ENCODE peak calls at places on chromosome 10, in four cellular contexts. D, T, K and W are unnamed samples.

GRCh38 chr10:78599122-78599853 is 469.5 kb upstream of the ZMIZ1 start:
- DNase-seq in T (no peak), D (no peak), K (no peak), W (no peak)

GRCh38 chr10:24114561-24114960 is 94.4 kb upstream of the KIAA1217 start:
- DNase-seq in K (no peak), D (no peak), T (no peak), W (no peak)

GRCh38 chr10:20350509-20350908 is 534.3 kb downstream of the PLXDC2 start:
- DNase-seq in K (no peak), D (no peak), T (no peak), W (no peak)

GRCh38 chr10:114397651-114398145 is 6.6 kb downstream of the AFAP1L2 start:
- DNase-seq in D (peak), K (no peak), T (no peak), W (no peak)

GRCh38 chr10:49160110-49160509 is 26.3 kb upstream of the FAM170B start:
- DNase-seq in T (no peak), K (no peak), D (no peak), W (no peak)

GRCh38 chr10:119153041-119153440 is 12.5 kb downstream of the SFXN4 start:
- DNase-seq in D (no peak), T (no peak), K (no peak), W (no peak)

GRCh38 chr10:120433176-120433575 is 23.9 kb upstream of the PLPP4 start:
- DNase-seq in K (no peak), D (no peak), T (no peak), W (no peak)

GRCh38 chr10:87760195-87760905 is 57.7 kb downstream of the ATAD1 start:
- DNase-seq in K (no peak), D (peak), T (no peak), W (no peak)

GRCh38 chr10:93461807-93462178 is 20.3 kb downstream of the MYOF start:
- DNase-seq in D (no peak), T (no peak), K (no peak), W (peak)

GRCh38 chr10:122276611-122277205 is 5.6 kb downstream of the BTBD16 start:
- DNase-seq in T (no peak), K (peak), D (peak), W (peak)

GRCh38 chr10:123007558-123008378 is 827 bp downstream of the IKZF5 start:
- DNase-seq in K (peak), T (peak), D (peak), W (peak)

GRCh38 chr10:116418394-116418793 is 9.3 kb upstream of the PNLIPRP3 start:
- DNase-seq in K (no peak), D (no peak), T (no peak), W (no peak)

GRCh38 chr10:132698211-132698751 is 87.7 kb downstream of the NKX6-2 start:
- DNase-seq in D (no peak), T (peak), K (no peak), W (no peak)

GRCh38 chr10:117938104-117938503 is 108.6 kb downstream of the RAB11FIP2 start:
- DNase-seq in T (no peak), K (no peak), D (no peak), W (no peak)

GRCh38 chr10:80472234-80473095 is 18.4 kb downstream of the TSPAN14 start:
- DNase-seq in T (no peak), D (peak), K (no peak), W (peak)

GRCh38 chr10:59227136-59227673 is 50.8 kb downstream of the PHYHIPL start:
- DNase-seq in T (no peak), K (no peak), D (no peak), W (no peak)

GRCh38 chr10:74177140-74177677 is 26.2 kb downstream of the ADK start:
- DNase-seq in T (peak), D (peak), K (peak), W (peak)

GRCh38 chr10:122208616-122209430 is 62.3 kb upstream of the BTBD16 start:
- DNase-seq in K (no peak), D (no peak), T (no peak), W (no peak)

GRCh38 chr10:52146766-52147165 is 167.3 kb upstream of the DKK1 start:
- DNase-seq in K (no peak), T (no peak), D (no peak), W (no peak)

GRCh38 chr10:6501931-6502330 is 78.1 kb downstream of the PRKCQ start:
- DNase-seq in D (no peak), T (no peak), K (no peak), W (peak)

GRCh38 chr10:123573236-123574147 is 92.7 kb upstream of the GPR26 start:
- DNase-seq in T (no peak), D (peak), K (peak), W (peak)

GRCh38 chr10:119871881-119872609 is 598 bp downstream of the MCMBP start:
- DNase-seq in T (peak), D (peak), K (no peak), W (peak)

GRCh38 chr10:132230557-132231210 is 43.9 kb downstream of the DPYSL4 start:
- DNase-seq in D (no peak), K (no peak), T (no peak), W (no peak)

GRCh38 chr10:53069013-53069412 is 296.4 kb upstream of the MBL2 start:
- DNase-seq in K (no peak), T (no peak), D (no peak), W (no peak)

GRCh38 chr10:93288679-93289634 is 193.2 kb downstream of the MYOF start:
- DNase-seq in K (peak), D (peak), T (no peak), W (peak)

DNA sequence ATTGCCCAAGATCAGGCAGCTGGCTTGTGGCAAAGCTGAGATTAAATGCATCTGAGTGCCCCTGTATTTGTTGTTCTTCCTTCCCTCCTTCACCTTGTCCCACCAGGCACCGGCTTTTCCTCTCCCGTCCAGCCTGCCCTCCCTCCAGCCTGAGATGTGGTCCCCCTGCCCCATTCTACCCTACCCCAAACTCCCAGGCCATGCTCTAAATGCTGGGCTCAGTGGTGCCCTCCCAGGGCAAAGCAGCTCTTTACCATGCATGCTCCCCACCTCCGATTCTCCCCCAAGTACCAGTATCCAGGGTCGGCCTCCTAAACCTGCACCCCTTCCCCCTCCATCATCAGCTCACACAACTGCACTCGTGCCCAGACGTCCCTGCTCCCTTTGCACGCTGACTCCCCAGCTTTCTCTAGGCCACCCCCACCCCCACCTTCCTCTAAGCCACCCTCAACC is 36.5 kb downstream of the CALML5 start:
- DNase-seq in T (no peak), D (no peak), K (no peak), W (no peak)
- H3K27ac ChIP-seq in T (no peak), D (no peak), K (peak), W (peak)

GRCh38 chr10:1100143-1100542 is 44.0 kb downstream of the WDR37 start:
- DNase-seq in K (no peak), D (no peak), T (no peak), W (no peak)

GRCh38 chr10:1101946-1102345 is 45.8 kb downstream of the WDR37 start:
- DNase-seq in K (no peak), T (no peak), D (no peak), W (no peak)

GRCh38 chr10:1102392-1102791 is 46.2 kb downstream of the WDR37 start:
- DNase-seq in T (no peak), K (no peak), D (no peak), W (no peak)

GRCh38 chr10:1102836-1103235 is 46.7 kb downstream of the WDR37 start:
- DNase-seq in K (no peak), D (peak), T (no peak), W (no peak)

DNA sequence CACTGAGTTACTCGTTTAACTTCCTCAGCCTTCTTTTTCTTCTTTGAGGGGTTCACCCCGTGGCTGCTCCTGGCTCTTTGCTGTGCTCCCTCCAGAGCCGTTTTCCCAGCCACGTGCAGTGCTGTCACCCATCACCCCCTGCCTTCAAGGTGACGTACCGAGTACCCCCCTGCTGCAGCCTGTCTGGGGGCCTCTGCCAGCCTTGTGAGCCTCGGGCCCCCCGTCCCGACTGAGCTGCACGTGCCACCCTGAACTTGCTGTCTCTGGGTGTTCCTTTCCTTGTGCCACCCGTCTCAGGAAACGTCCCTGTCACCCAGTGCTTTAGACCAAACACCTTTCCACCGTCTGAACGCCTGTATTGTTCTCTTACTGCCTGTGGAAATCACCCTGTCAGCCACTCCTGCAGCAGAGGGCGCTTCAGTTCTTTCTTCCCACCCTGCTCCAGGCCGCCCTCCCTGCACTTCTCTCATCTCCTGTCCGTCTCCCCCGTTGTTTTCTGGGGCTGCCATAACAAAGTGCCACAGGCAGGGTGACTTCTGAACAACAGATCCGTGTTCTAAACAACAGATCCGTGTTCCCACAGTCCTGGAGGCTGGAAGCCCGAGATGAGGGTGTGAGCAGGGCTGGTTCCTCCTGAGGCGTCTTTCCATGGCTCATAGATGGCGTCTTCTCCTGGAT is 44.6 kb downstream of the WDR37 start:
- DNase-seq in D (no peak), T (no peak), K (no peak), W (no peak)
- TF ChIP-seq CTCF in D (peak), T (no peak), K (peak), W (no peak)

DNA sequence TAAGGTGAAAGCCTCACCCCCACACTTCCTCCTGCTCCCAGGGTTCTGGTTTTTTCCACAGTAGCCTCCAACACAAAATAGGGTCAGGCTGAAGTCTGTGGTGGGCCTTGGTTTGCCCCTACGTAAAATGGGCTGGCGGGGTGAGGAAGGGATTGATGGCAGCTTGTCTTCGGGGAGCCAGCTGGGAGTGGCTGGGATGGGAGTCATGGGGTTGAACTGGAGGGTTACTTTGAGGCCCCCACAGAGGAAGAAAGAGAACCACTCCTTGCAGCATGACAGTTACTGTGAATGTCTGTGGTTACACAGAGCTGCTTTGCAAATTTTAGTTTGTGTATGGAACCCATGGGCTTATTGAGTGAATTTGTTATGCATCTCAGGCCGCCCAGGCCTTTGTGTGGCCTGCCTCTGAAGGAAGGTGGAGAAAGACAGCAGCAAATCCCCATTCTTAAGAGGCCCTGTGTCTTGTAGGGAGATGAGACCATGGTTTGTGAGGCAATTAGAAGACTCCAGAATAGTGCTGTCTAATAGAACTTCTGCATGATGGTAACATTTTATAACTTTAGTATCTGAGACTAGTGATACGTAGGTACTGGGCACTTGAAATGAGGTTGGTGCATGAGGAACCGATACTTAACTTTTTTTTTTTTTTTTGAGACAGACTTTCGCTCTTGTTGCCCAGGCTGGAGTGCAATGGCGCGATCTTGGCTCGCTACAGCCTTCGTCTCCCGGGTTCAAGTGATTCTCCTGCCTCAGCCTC is 8.1 kb downstream of the TRIM8 start:
- DNase-seq in K (no peak), D (no peak), T (no peak), W (no peak)
- H3K27ac ChIP-seq in K (no peak), D (no peak), T (peak), W (peak)

GRCh38 chr10:77251297-77252013 is 386.2 kb downstream of the KCNMA1 start:
- DNase-seq in D (peak), K (peak), T (no peak), W (peak)
- TF ChIP-seq CTCF in D (peak), K (peak), T (no peak), W (peak)